ENCODE peak calls at places on chromosomes 4 and X, in eight cellular contexts. K, R, D, G, J, F, E and I are unnamed samples. For H3K4me1, the result is how much of the 10 kb centered on the place peaks cover.

GRCh38 chrX:24495700-24496099 is 30.6 kb downstream of the PDK3 start:
- DNase-seq in E (no peak), J (no peak), K (no peak), F (no peak), R (no peak), D (no peak), G (no peak), I (no peak)

GRCh38 chrX:115957862-115958490 is 212.6 kb upstream of the AGTR2 start:
- DNase-seq in R (peak), E (peak), K (peak), G (no peak), D (no peak), J (no peak), F (no peak), I (peak)

GRCh38 chr4:37054670-37055069 is 189.9 kb upstream of the NWD2 start:
- DNase-seq in K (no peak), R (peak), J (no peak), G (no peak), D (peak), F (no peak), E (peak), I (peak)

GRCh38 chr4:173254646-173255045 is 79.5 kb downstream of the HMGB2 start:
- DNase-seq in D (no peak), K (no peak), E (no peak), R (no peak), G (no peak), F (no peak), J (no peak), I (no peak)

GRCh38 chr4:150867148-150867547 is 147.9 kb downstream of the LRBA start:
- DNase-seq in D (peak), K (peak), G (peak), F (peak), E (peak), R (peak), J (peak), I (no peak)

GRCh38 chr4:48467442-48467841 is 15.7 kb upstream of the SLC10A4 start:
- DNase-seq in R (no peak), D (no peak), E (no peak), K (no peak), G (no peak), F (no peak), J (no peak), I (no peak)

GRCh38 chr4:155248002-155248896 is 39.8 kb downstream of the NPY2R start:
- DNase-seq in J (no peak), R (peak), D (peak), K (peak), F (no peak), E (peak), G (no peak), I (peak)

GRCh38 chr4:153465922-153466636 is at the start of gene TMEM131L:
- DNase-seq in F (peak), R (peak), J (peak), D (peak), K (peak), G (peak), E (peak), I (peak)

GRCh38 chr4:16029329-16029728 is 54.5 kb downstream of the PROM1 start:
- DNase-seq in R (peak), K (no peak), E (no peak), J (peak), D (no peak), F (peak), G (peak), I (no peak)

GRCh38 chr4:13171292-13172057 is 312.7 kb downstream of the RAB28 start:
- DNase-seq in F (no peak), G (no peak), R (peak), E (no peak), D (no peak), K (no peak), J (no peak), I (no peak)

GRCh38 chr4:166044871-166045270 is 171.8 kb downstream of the TLL1 start:
- DNase-seq in D (no peak), R (no peak), F (no peak), E (no peak), G (no peak), J (no peak), K (peak), I (no peak)

GRCh38 chrX:147917700-147918694 is 6.3 kb downstream of the FMR1 start:
- DNase-seq in E (no peak), J (no peak), F (no peak), D (no peak), R (no peak), G (peak), K (no peak), I (no peak)

GRCh38 chrX:149043401-149043800 is 461.7 kb downstream of the IDS start:
- DNase-seq in R (no peak), F (no peak), G (no peak), J (no peak), D (no peak), E (no peak), K (no peak), I (no peak)

GRCh38 chr4:105715692-105716278 is 7.2 kb downstream of the GSTCD start:
- DNase-seq in K (peak), D (no peak), J (peak), G (peak), F (peak), R (no peak), E (peak), I (no peak)

GRCh38 chr4:163343604-163344146 is at the start of gene NPY5R:
- DNase-seq in D (peak), R (peak), G (no peak), F (no peak), J (no peak), K (no peak), E (peak), I (peak)

GRCh38 chrX:72569786-72570185 is 2.9 kb downstream of the HDAC8 start:
- DNase-seq in F (peak), G (peak), E (no peak), J (no peak), K (peak), R (no peak), D (no peak), I (no peak)

GRCh38 chr4:52028970-52029369 is 8.8 kb upstream of the LRRC66 start:
- DNase-seq in D (no peak), K (peak), G (peak), F (peak), E (no peak), R (no peak), J (peak), I (no peak)

GRCh38 chr4:81392164-81392563 is 79.5 kb downstream of the RASGEF1B start:
- DNase-seq in F (no peak), R (no peak), J (no peak), E (no peak), G (no peak), K (no peak), D (no peak), I (no peak)

GRCh38 chr4:54400802-54401201 is 171.7 kb downstream of the PDGFRA start:
- DNase-seq in R (peak), G (peak), F (peak), E (no peak), J (peak), K (peak), D (no peak), I (no peak)

GRCh38 chr4:150224896-150225591 is 146.8 kb downstream of the DCLK2 start:
- DNase-seq in G (peak), F (peak), K (peak), D (no peak), E (peak), J (peak), R (peak), I (peak)

GRCh38 chrX:41875142-41875541 is 48.2 kb downstream of the CASK start:
- DNase-seq in E (no peak), J (no peak), R (no peak), D (no peak), F (no peak), K (no peak), G (peak), I (no peak)
- H3K9ac ChIP-seq in E (no peak), J (no peak), R (no peak), D (no peak), F (no peak), K (no peak), G (no peak), I (no peak)

GRCh38 chr4:15004701-15005301 is 2.5 kb downstream of the CPEB2 start:
- DNase-seq in G (peak), D (peak), F (peak), K (peak), J (peak), R (peak), E (peak), I (peak)

GRCh38 chr4:15010038-15010585 is 7.8 kb downstream of the CPEB2 start:
- DNase-seq in D (no peak), J (no peak), E (peak), G (no peak), K (no peak), R (no peak), F (no peak), I (no peak)

GRCh38 chr4:15005474-15006115 is 3.3 kb downstream of the CPEB2 start:
- DNase-seq in E (no peak), D (no peak), F (no peak), K (no peak), J (peak), G (no peak), R (no peak), I (no peak)

GRCh38 chr4:15006416-15007024 is 4.2 kb downstream of the CPEB2 start:
- DNase-seq in E (no peak), R (no peak), G (peak), F (peak), J (peak), D (no peak), K (peak), I (no peak)

GRCh38 chr4:15007201-15007600 is 4.9 kb downstream of the CPEB2 start:
- DNase-seq in D (no peak), R (peak), F (no peak), J (no peak), G (no peak), K (no peak), E (no peak), I (no peak)
- H3K4me3 ChIP-seq in D (no peak), R (no peak), F (peak), J (peak), G (peak), K (peak), E (no peak), I (no peak)

DNA sequence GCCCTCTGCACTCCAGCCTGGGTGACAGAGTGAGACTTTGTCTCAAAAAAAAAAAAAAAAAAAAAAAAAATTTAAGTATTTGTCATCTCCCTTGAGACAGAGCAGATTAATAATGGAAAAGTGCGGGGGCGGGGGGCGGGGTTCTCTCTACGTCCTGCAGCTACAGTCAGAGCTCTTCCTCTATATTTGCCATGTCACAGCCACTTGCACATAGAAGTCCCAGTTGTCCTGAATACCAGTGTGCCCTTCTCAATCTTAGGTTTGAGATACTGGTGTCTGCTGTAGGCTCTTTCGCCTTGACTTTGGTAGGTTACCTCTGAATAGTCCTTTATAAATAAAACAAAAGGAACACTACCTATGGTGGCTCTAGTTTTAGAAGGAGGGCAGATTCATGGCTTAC is 237.8 kb upstream of the PGRMC2 start:
- DNase-seq in R (no peak), G (peak), K (peak), J (no peak), F (no peak), D (no peak), E (no peak), I (no peak)
- H3K4me1 ChIP-seq in R (under half), G (under half), K (half or more), J (half or more), F (under half), D (under half), E (under half), I (under half)

DNA sequence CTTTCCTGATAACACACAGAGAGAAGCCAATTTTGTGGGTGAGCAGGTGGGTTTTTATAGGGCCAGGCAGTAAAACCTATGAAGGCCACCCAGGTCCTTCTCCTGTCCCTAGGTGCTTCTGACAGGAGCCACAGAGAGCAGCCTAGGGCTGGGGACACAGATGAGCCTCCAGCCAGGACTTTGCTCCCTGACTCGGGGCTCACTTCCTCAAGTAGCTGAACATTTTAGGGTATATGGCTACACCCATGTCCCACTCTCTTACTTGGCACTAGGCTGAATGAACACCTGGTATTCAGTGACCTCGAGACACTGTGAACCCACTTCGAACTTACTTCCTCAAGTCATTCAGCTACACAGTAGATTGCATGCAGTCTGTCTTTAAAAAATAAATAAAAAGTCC is 217.3 kb downstream of the MID1IP1 start:
- DNase-seq in J (no peak), E (no peak), G (no peak), R (no peak), K (no peak), D (no peak), F (no peak), I (no peak)
- H3K9ac ChIP-seq in J (no peak), E (no peak), G (no peak), R (no peak), K (no peak), D (no peak), F (no peak), I (no peak)

DNA sequence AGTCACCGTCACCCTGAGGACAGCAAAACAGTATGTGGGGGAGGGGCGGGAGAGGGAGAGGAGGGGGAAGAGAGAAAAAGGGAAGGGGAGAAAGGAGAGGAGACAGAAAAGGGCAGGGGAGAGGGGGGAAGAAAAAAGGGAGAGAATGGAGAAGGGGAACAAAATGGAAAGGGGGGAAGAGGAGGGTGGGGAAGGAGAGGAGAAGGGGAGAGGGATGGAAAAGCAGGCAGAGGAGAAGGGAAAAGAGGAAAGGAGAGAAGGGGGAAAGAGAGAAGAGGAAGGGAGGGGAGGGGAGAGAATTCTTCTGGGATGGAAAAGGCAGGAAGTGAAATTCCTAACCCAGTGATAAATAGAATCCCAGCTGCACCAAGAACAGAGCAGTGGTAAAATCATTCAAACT is 244.3 kb downstream of the BCOR start:
- DNase-seq in E (no peak), K (no peak), F (no peak), G (no peak), J (no peak), D (no peak), R (no peak), I (no peak)
- H3K4me3 ChIP-seq in E (no peak), K (no peak), F (no peak), G (no peak), J (no peak), D (no peak), R (no peak), I (no peak)

GRCh38 chr4:118758293-118758692 is 73.1 kb downstream of the METTL14 start:
- DNase-seq in G (peak), K (no peak), E (no peak), J (peak), R (no peak), D (no peak), F (peak), I (no peak)
- H3K4me1 ChIP-seq in G (under half), K (under half), E (under half), J (half or more), R (under half), D (under half), F (under half), I (under half)